ENCODE peak calls at places on chromosomes 2 and 18, in ten cellular contexts. One of them, this sample, is unnamed.

GRCh38 chr2:86673011-86673410 is 47.1 kb upstream of the RMND5A start:
- DNase-seq in sigmoid colon: no peak
- DNase-seq in body of pancreas: no peak
- DNase-seq in GM23248: no peak
- DNase-seq in ascending aorta: no peak
- DNase-seq in heart left ventricle: no peak
- DNase-seq in breast epithelium: no peak
- DNase-seq in HCT116: no peak
- DNase-seq in mucosa of descending colon: no peak
- DNase-seq in mesenchymal stem cell: no peak
- DNase-seq in this sample: no peak

GRCh38 chr2:239029958-239030357 is 182.1 kb downstream of the TWIST2 start:
- DNase-seq in body of pancreas: no peak
- DNase-seq in GM23248: no peak
- DNase-seq in mesenchymal stem cell: no peak
- DNase-seq in sigmoid colon: peak; percentile 28
- DNase-seq in HCT116: no peak
- DNase-seq in mucosa of descending colon: no peak
- DNase-seq in heart left ventricle: no peak
- DNase-seq in ascending aorta: no peak
- DNase-seq in breast epithelium: no peak
- DNase-seq in this sample: no peak

GRCh38 chr2:101788995-101789970 is 91.8 kb downstream of the MAP4K4 start:
- DNase-seq in sigmoid colon: no peak
- DNase-seq in heart left ventricle: no peak
- DNase-seq in mucosa of descending colon: no peak
- DNase-seq in body of pancreas: no peak
- DNase-seq in ascending aorta: no peak
- DNase-seq in HCT116: no peak
- DNase-seq in GM23248: no peak
- DNase-seq in breast epithelium: no peak
- DNase-seq in mesenchymal stem cell: no peak
- DNase-seq in this sample: no peak

GRCh38 chr2:241226723-241227634 is 38.5 kb downstream of the ANO7 start:
- DNase-seq in heart left ventricle: no peak
- DNase-seq in sigmoid colon: no peak
- DNase-seq in ascending aorta: no peak
- DNase-seq in body of pancreas: no peak
- DNase-seq in GM23248: no peak
- DNase-seq in breast epithelium: no peak
- DNase-seq in HCT116: no peak
- DNase-seq in mesenchymal stem cell: no peak
- DNase-seq in mucosa of descending colon: peak; percentile 23
- DNase-seq in this sample: no peak

GRCh38 chr2:99689135-99689742 is 199.4 kb upstream of the REV1 start:
- DNase-seq in GM23248: no peak
- DNase-seq in mesenchymal stem cell: no peak
- DNase-seq in HCT116: no peak
- DNase-seq in ascending aorta: no peak
- DNase-seq in sigmoid colon: no peak
- DNase-seq in mucosa of descending colon: no peak
- DNase-seq in heart left ventricle: no peak
- DNase-seq in breast epithelium: no peak
- DNase-seq in body of pancreas: no peak
- DNase-seq in this sample: no peak

GRCh38 chr18:77054288-77054605 is 78.3 kb downstream of the MBP start:
- DNase-seq in breast epithelium: no peak
- DNase-seq in body of pancreas: no peak
- DNase-seq in ascending aorta: no peak
- DNase-seq in mesenchymal stem cell: no peak
- DNase-seq in mucosa of descending colon: no peak
- DNase-seq in sigmoid colon: no peak
- DNase-seq in GM23248: no peak
- DNase-seq in heart left ventricle: no peak
- DNase-seq in HCT116: no peak
- DNase-seq in this sample: no peak

GRCh38 chr2:55875434-55876135 is 48.0 kb downstream of the EFEMP1 start:
- DNase-seq in mucosa of descending colon: no peak
- DNase-seq in GM23248: peak; percentile 86
- DNase-seq in sigmoid colon: no peak
- DNase-seq in mesenchymal stem cell: peak; percentile 34
- DNase-seq in HCT116: no peak
- DNase-seq in heart left ventricle: no peak
- DNase-seq in breast epithelium: no peak
- DNase-seq in body of pancreas: no peak
- DNase-seq in ascending aorta: no peak
- DNase-seq in this sample: no peak

GRCh38 chr2:239910851-239911629 is 114.1 kb downstream of the NDUFA10 start:
- DNase-seq in breast epithelium: no peak
- DNase-seq in sigmoid colon: no peak
- DNase-seq in GM23248: peak; percentile 31
- DNase-seq in HCT116: no peak
- DNase-seq in mucosa of descending colon: no peak
- DNase-seq in body of pancreas: no peak
- DNase-seq in ascending aorta: no peak
- DNase-seq in mesenchymal stem cell: no peak
- DNase-seq in heart left ventricle: no peak
- DNase-seq in this sample: peak; percentile 45

GRCh38 chr2:117794668-117795067 is 19.8 kb upstream of the DDX18 start:
- DNase-seq in sigmoid colon: no peak
- DNase-seq in mesenchymal stem cell: no peak
- DNase-seq in HCT116: no peak
- DNase-seq in GM23248: peak; percentile 80
- DNase-seq in body of pancreas: no peak
- DNase-seq in heart left ventricle: no peak
- DNase-seq in mucosa of descending colon: no peak
- DNase-seq in ascending aorta: no peak
- DNase-seq in breast epithelium: no peak
- DNase-seq in this sample: no peak

GRCh38 chr2:141506116-141506515 is 624.7 kb downstream of the LRP1B start:
- DNase-seq in heart left ventricle: no peak
- DNase-seq in sigmoid colon: no peak
- DNase-seq in ascending aorta: no peak
- DNase-seq in breast epithelium: no peak
- DNase-seq in mucosa of descending colon: no peak
- DNase-seq in body of pancreas: no peak
- DNase-seq in GM23248: no peak
- DNase-seq in HCT116: no peak
- DNase-seq in mesenchymal stem cell: no peak
- DNase-seq in this sample: no peak

GRCh38 chr2:30266051-30266621 is 34.8 kb downstream of the LBH start:
- DNase-seq in body of pancreas: peak; percentile 18
- DNase-seq in mucosa of descending colon: peak; percentile 38
- DNase-seq in breast epithelium: no peak
- DNase-seq in heart left ventricle: no peak
- DNase-seq in HCT116: no peak
- DNase-seq in sigmoid colon: no peak
- DNase-seq in mesenchymal stem cell: peak; percentile 20
- DNase-seq in GM23248: peak; percentile 50
- DNase-seq in ascending aorta: no peak
- DNase-seq in this sample: no peak

GRCh38 chr18:33916200-33916599 is 308.5 kb downstream of the NOL4 start:
- DNase-seq in sigmoid colon: no peak
- DNase-seq in breast epithelium: no peak
- DNase-seq in body of pancreas: no peak
- DNase-seq in mesenchymal stem cell: no peak
- DNase-seq in GM23248: no peak
- DNase-seq in heart left ventricle: no peak
- DNase-seq in mucosa of descending colon: no peak
- DNase-seq in HCT116: no peak
- DNase-seq in ascending aorta: no peak
- DNase-seq in this sample: no peak

GRCh38 chr2:176637497-176638166 is 368.4 kb downstream of the MTX2 start:
- DNase-seq in body of pancreas: peak; percentile 24
- DNase-seq in heart left ventricle: peak; percentile 33
- DNase-seq in HCT116: no peak
- DNase-seq in mesenchymal stem cell: peak; percentile 24
- DNase-seq in breast epithelium: no peak
- DNase-seq in ascending aorta: peak; percentile 64
- DNase-seq in sigmoid colon: peak; percentile 81
- DNase-seq in GM23248: peak; percentile 86
- DNase-seq in mucosa of descending colon: peak; percentile 67
- DNase-seq in this sample: no peak

GRCh38 chr2:64404743-64405142 is 49.2 kb upstream of the LGALSL start:
- DNase-seq in heart left ventricle: peak; percentile 42
- DNase-seq in ascending aorta: peak; percentile 78
- DNase-seq in breast epithelium: no peak
- DNase-seq in sigmoid colon: no peak
- DNase-seq in mesenchymal stem cell: peak; percentile 69
- DNase-seq in body of pancreas: peak; percentile 51
- DNase-seq in mucosa of descending colon: peak; percentile 84
- DNase-seq in GM23248: peak; percentile 45
- DNase-seq in HCT116: no peak
- DNase-seq in this sample: no peak

GRCh38 chr2:163877316-163877715 is 141.5 kb upstream of the FIGN start:
- DNase-seq in HCT116: no peak
- DNase-seq in body of pancreas: peak; percentile 28
- DNase-seq in GM23248: peak; percentile 24
- DNase-seq in mesenchymal stem cell: peak; percentile 31
- DNase-seq in heart left ventricle: no peak
- DNase-seq in mucosa of descending colon: no peak
- DNase-seq in ascending aorta: no peak
- DNase-seq in sigmoid colon: no peak
- DNase-seq in breast epithelium: no peak
- DNase-seq in this sample: no peak

GRCh38 chr2:241507430-241508239 is 749 bp downstream of the STK25 start:
- DNase-seq in body of pancreas: peak; percentile 61
- DNase-seq in breast epithelium: no peak
- DNase-seq in ascending aorta: no peak
- DNase-seq in GM23248: peak; percentile 79
- DNase-seq in mucosa of descending colon: peak; percentile 72
- DNase-seq in mesenchymal stem cell: peak; percentile 77
- DNase-seq in HCT116: no peak
- DNase-seq in sigmoid colon: no peak
- DNase-seq in heart left ventricle: no peak
- DNase-seq in this sample: no peak

GRCh38 chr18:11981633-11982366 is 493 bp downstream of the IMPA2 start:
- DNase-seq in sigmoid colon: peak; percentile 79
- DNase-seq in ascending aorta: peak; percentile 78
- DNase-seq in mesenchymal stem cell: peak; percentile 45
- DNase-seq in body of pancreas: peak; percentile 54
- DNase-seq in breast epithelium: no peak
- DNase-seq in heart left ventricle: no peak
- DNase-seq in GM23248: peak; percentile 52
- DNase-seq in HCT116: no peak
- DNase-seq in mucosa of descending colon: peak; percentile 81
- DNase-seq in this sample: no peak

GRCh38 chr2:136242687-136243277 is 124.8 kb upstream of the CXCR4 start:
- DNase-seq in breast epithelium: no peak
- DNase-seq in sigmoid colon: no peak
- DNase-seq in body of pancreas: no peak
- DNase-seq in mesenchymal stem cell: no peak
- DNase-seq in heart left ventricle: no peak
- DNase-seq in ascending aorta: no peak
- DNase-seq in mucosa of descending colon: no peak
- DNase-seq in HCT116: no peak
- DNase-seq in GM23248: peak; percentile 6
- DNase-seq in this sample: no peak

GRCh38 chr2:72999729-73000725 is 71.5 kb downstream of the SFXN5 start:
- DNase-seq in ascending aorta: no peak
- DNase-seq in body of pancreas: no peak
- DNase-seq in breast epithelium: no peak
- DNase-seq in mucosa of descending colon: no peak
- DNase-seq in sigmoid colon: no peak
- DNase-seq in heart left ventricle: no peak
- DNase-seq in GM23248: peak; percentile 52
- DNase-seq in mesenchymal stem cell: no peak
- DNase-seq in HCT116: no peak
- DNase-seq in this sample: no peak
- H3K4me1 ChIP-seq in ascending aorta: peaks cover under 1% of the 10 kb centered on the region
- H3K4me1 ChIP-seq in body of pancreas: no peaks in the 10 kb centered on the region
- H3K4me1 ChIP-seq in breast epithelium: no peaks in the 10 kb centered on the region
- H3K4me1 ChIP-seq in mucosa of descending colon: no peaks in the 10 kb centered on the region
- H3K4me1 ChIP-seq in sigmoid colon: peaks cover 7% of the 10 kb centered on the region
- H3K4me1 ChIP-seq in heart left ventricle: no peaks in the 10 kb centered on the region
- H3K4me1 ChIP-seq in GM23248: peaks cover 10% of the 10 kb centered on the region
- H3K4me1 ChIP-seq in mesenchymal stem cell: peaks cover 14% of the 10 kb centered on the region
- H3K4me1 ChIP-seq in HCT116: peaks cover 21% of the 10 kb centered on the region
- H3K4me1 ChIP-seq in this sample: no peaks in the 10 kb centered on the region

GRCh38 chr2:85355521-85355920 is 952 bp downstream of the ELMOD3 start:
- DNase-seq in mucosa of descending colon: no peak
- DNase-seq in ascending aorta: no peak
- DNase-seq in sigmoid colon: no peak
- DNase-seq in breast epithelium: no peak
- DNase-seq in heart left ventricle: no peak
- DNase-seq in HCT116: no peak
- DNase-seq in body of pancreas: no peak
- DNase-seq in GM23248: peak; percentile 36
- DNase-seq in mesenchymal stem cell: no peak
- DNase-seq in this sample: no peak
- H3K4me3 ChIP-seq in mucosa of descending colon: no peak overlapping the region
- H3K4me3 ChIP-seq in ascending aorta: peak overlapping the region; percentile 81
- H3K4me3 ChIP-seq in sigmoid colon: peak overlapping the region; percentile 83
- H3K4me3 ChIP-seq in breast epithelium: peak overlapping the region; percentile 64
- H3K4me3 ChIP-seq in heart left ventricle: peak overlapping the region; percentile 68
- H3K4me3 ChIP-seq in HCT116: peak overlapping the region; percentile 95
- H3K4me3 ChIP-seq in body of pancreas: no peak overlapping the region
- H3K4me3 ChIP-seq in GM23248: peak overlapping the region; percentile 96
- H3K4me3 ChIP-seq in mesenchymal stem cell: no peak overlapping the region
- H3K4me3 ChIP-seq in this sample: peak overlapping the region; percentile 68

GRCh38 chr2:129738799-129739198 is 240.7 kb upstream of the RAB6C start:
- DNase-seq in mesenchymal stem cell: no peak
- DNase-seq in breast epithelium: no peak
- DNase-seq in sigmoid colon: no peak
- DNase-seq in mucosa of descending colon: no peak
- DNase-seq in HCT116: no peak
- DNase-seq in GM23248: no peak
- DNase-seq in body of pancreas: no peak
- DNase-seq in heart left ventricle: no peak
- DNase-seq in ascending aorta: peak; percentile 50
- DNase-seq in this sample: no peak
- H3K9me3 ChIP-seq in mesenchymal stem cell: no peaks in the 10 kb centered on the region
- H3K9me3 ChIP-seq in breast epithelium: no peaks in the 10 kb centered on the region
- H3K9me3 ChIP-seq in sigmoid colon: no peaks in the 10 kb centered on the region
- H3K9me3 ChIP-seq in mucosa of descending colon: no peaks in the 10 kb centered on the region
- H3K9me3 ChIP-seq in HCT116: no peaks in the 10 kb centered on the region
- H3K9me3 ChIP-seq in GM23248: no peaks in the 10 kb centered on the region
- H3K9me3 ChIP-seq in body of pancreas: no peaks in the 10 kb centered on the region
- H3K9me3 ChIP-seq in heart left ventricle: no peaks in the 10 kb centered on the region
- H3K9me3 ChIP-seq in ascending aorta: no peaks in the 10 kb centered on the region
- H3K9me3 ChIP-seq in this sample: no peaks in the 10 kb centered on the region

DNA sequence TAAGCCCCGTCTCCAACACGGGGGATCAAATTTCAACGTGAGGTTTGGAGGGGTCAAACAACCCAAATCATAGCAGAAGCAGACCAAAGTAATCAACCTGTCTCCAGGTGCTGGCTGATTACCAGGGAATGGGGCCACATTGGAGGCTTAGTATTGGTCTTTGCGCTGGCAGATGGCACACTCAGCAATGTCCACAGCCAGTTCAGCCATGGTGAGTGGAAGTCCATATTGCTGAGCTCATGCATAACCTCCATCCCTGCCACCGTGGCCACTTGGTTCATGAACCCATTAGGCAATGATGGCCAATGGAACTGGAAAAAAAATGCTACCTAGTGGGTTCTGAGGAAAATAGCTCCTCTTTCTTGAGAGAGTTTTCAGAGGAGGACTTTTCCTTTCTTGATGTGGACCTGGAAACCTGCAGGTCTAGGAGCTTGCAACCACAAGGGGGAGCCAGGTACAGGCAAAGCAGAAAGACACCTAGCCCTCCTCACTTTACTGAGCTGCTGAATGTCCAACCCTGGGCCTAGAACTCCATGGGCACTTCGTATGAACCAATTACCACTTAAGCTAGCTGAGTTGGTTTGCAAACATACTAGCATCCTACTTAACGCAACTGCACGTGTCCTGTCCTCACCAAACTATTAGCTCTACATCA is 128.0 kb upstream of the GYPC start:
- DNase-seq in ascending aorta: peak; percentile 81
- DNase-seq in sigmoid colon: peak; percentile 74
- DNase-seq in body of pancreas: peak; percentile 67
- DNase-seq in breast epithelium: no peak
- DNase-seq in mesenchymal stem cell: peak; percentile 61
- DNase-seq in heart left ventricle: peak; percentile 67
- DNase-seq in HCT116: peak; percentile 13
- DNase-seq in GM23248: peak; percentile 63
- DNase-seq in mucosa of descending colon: peak; percentile 51
- DNase-seq in this sample: no peak
- H3K4me1 ChIP-seq in ascending aorta: no peaks in the 10 kb centered on the region
- H3K4me1 ChIP-seq in sigmoid colon: no peaks in the 10 kb centered on the region
- H3K4me1 ChIP-seq in body of pancreas: no peaks in the 10 kb centered on the region
- H3K4me1 ChIP-seq in breast epithelium: no peaks in the 10 kb centered on the region
- H3K4me1 ChIP-seq in mesenchymal stem cell: no peaks in the 10 kb centered on the region
- H3K4me1 ChIP-seq in heart left ventricle: no peaks in the 10 kb centered on the region
- H3K4me1 ChIP-seq in HCT116: no peaks in the 10 kb centered on the region
- H3K4me1 ChIP-seq in GM23248: no peaks in the 10 kb centered on the region
- H3K4me1 ChIP-seq in mucosa of descending colon: no peaks in the 10 kb centered on the region
- H3K4me1 ChIP-seq in this sample: no peaks in the 10 kb centered on the region